ENCODE peak calls at places on chromosomes 6 and 20, in eight cellular contexts. U is LoVo; Z is stimulated activated CD4-positive, alpha-beta T cell treated with anti-CD3 and anti-CD28 coated beads, Interleukin-4, amount 100 ng/mL, for 24 hours; S is aorta; M is H9; J is T-helper 2 cell; L is nephron progenitor cell; T is NCI-H1092 treated with DMSO at 0.1 percent for 48 hours. F is an unnamed sample.

GRCh38 chr6:154509421-154510143 is 903 bp downstream of the CNKSR3 start:
- DNase-seq in T (peak; percentile 43), J (peak; percentile 11), M (peak; percentile 47), U (peak; percentile 23), L (peak; percentile 54), S (peak; percentile 82), Z (no peak), F (no peak)

GRCh38 chr6:82277686-82278085 is 30.1 kb upstream of the IBTK start:
- DNase-seq in L (no peak), Z (no peak), S (no peak), T (no peak), M (no peak), U (no peak), J (no peak), F (no peak)

GRCh38 chr6:45192556-45192955 is 135.6 kb upstream of the RUNX2 start:
- DNase-seq in Z (no peak), M (no peak), J (no peak), U (no peak), T (no peak), L (no peak), S (no peak), F (no peak)

GRCh38 chr6:26033942-26034354 is 53.3 kb upstream of the HFE start:
- DNase-seq in U (no peak), M (peak; percentile 54), Z (peak; percentile 17), J (peak; percentile 83), S (peak; percentile 87), L (no peak), T (no peak), F (no peak)

GRCh38 chr6:128569737-128570438 is 49.5 kb upstream of the PTPRK start:
- DNase-seq in T (no peak), M (no peak), U (peak; percentile 63), L (no peak), J (no peak), Z (no peak), S (no peak), F (no peak)

GRCh38 chr20:49871391-49871948 is 43.9 kb downstream of the SPATA2 start:
- DNase-seq in U (no peak), T (no peak), S (no peak), M (no peak), L (no peak), J (no peak), Z (no peak), F (no peak)

GRCh38 chr20:17665756-17666155 is 16.3 kb downstream of the RRBP1 start:
- DNase-seq in U (no peak), Z (no peak), S (no peak), M (no peak), L (no peak), T (no peak), J (no peak), F (no peak)

GRCh38 chr6:33080127-33081089 is 4.6 kb downstream of the HLA-DPB1 start:
- DNase-seq in L (peak; percentile 58), U (no peak), Z (no peak), J (no peak), T (no peak), M (peak; percentile 93), S (peak; percentile 86), F (no peak)

GRCh38 chr6:154993026-154993425 is 2.1 kb upstream of the TIAM2 start:
- DNase-seq in S (no peak), L (no peak), M (no peak), J (no peak), T (no peak), Z (no peak), U (peak; percentile 40), F (no peak)

GRCh38 chr20:32536861-32537656 is 48.1 kb downstream of the NOL4L start:
- DNase-seq in M (no peak), L (no peak), S (no peak), Z (peak; percentile 45), T (peak; percentile 88), J (peak; percentile 86), U (peak; percentile 42), F (peak; percentile 76)

F was measured in T-helper 1 cell.